ENCODE peak calls at places on chromosomes 16 and 17, in eight cellular contexts. D, O, A, N, T, W, C and X are unnamed samples.

GRCh38 chr16:4265676-4266075 is 7.1 kb downstream of the TFAP4 start:
- DNase-seq in C (no peak), O (no peak), D (no peak), W (no peak), A (no peak), N (no peak), T (no peak), X (no peak)

GRCh38 chr17:64736804-64737492 is 74.8 kb upstream of the SMURF2 start:
- DNase-seq in T (no peak), C (peak; percentile 42), A (peak; percentile 69), N (peak; percentile 77), W (peak; percentile 32), D (peak; percentile 83), O (peak; percentile 38), X (peak; percentile 56)

GRCh38 chr17:77512062-77512946 is 371.5 kb downstream of the SEC14L1 start:
- DNase-seq in C (no peak), N (no peak), O (no peak), T (no peak), A (no peak), W (no peak), D (no peak), X (no peak)

GRCh38 chr17:50986989-50987660 is 121.0 kb upstream of the TOB1 start:
- DNase-seq in W (peak; percentile 64), D (peak; percentile 88), A (peak; percentile 73), T (no peak), N (peak; percentile 7), C (no peak), O (no peak), X (no peak)

GRCh38 chr17:77893144-77894044 is 65.1 kb upstream of the TNRC6C start:
- DNase-seq in W (no peak), O (no peak), A (no peak), D (no peak), T (no peak), N (no peak), C (no peak), X (no peak)

GRCh38 chr17:58527949-58528348 is 13.5 kb upstream of the MTMR4 start:
- DNase-seq in T (no peak), D (no peak), C (no peak), W (peak; percentile 77), O (no peak), N (peak; percentile 63), A (peak; percentile 33), X (no peak)

GRCh38 chr17:77696151-77696719 is 262.3 kb upstream of the TNRC6C start:
- DNase-seq in T (no peak), O (no peak), N (no peak), W (no peak), C (no peak), D (no peak), A (no peak), X (no peak)

GRCh38 chr17:1076982-1077302 is 80.0 kb downstream of the TIMM22 start:
- DNase-seq in T (no peak), N (no peak), C (no peak), A (no peak), D (no peak), O (no peak), W (no peak), X (no peak)

GRCh38 chr16:4505356-4506153 is 29.4 kb downstream of the HMOX2 start:
- DNase-seq in T (no peak), N (no peak), A (no peak), D (no peak), C (no peak), O (peak; percentile 68), W (no peak), X (peak; percentile 57)

GRCh38 chr16:85750021-85750826 is 672 bp downstream of the C16orf74 start:
- DNase-seq in N (no peak), T (peak; percentile 54), W (no peak), O (peak; percentile 25), C (peak; percentile 22), A (no peak), D (peak; percentile 54), X (peak; percentile 37)

DNA sequence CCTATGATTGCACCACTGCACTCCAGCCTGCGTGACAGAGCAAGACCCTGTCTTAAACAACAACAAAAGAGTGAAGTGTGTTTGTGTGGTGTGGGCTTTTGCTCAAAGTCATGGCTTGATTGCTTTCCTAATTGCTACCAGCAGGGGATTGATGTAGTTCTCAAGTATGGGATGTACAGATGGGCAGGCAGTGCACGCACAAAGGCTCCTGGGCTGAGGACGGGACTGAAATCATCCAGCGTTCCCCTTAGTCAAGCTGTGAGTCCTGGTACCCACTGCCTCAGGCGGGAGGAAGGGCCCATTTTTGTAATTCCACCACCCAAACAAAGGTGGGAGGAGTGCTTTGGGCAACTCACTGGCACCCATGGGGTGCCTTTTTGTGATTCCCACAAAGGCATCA is 47.3 kb downstream of the GDE1 start:
- DNase-seq in N (no peak), W (no peak), O (no peak), A (no peak), T (no peak), D (no peak), C (no peak), X (no peak)
- TF ChIP-seq CTCF in N (no peak), W (no peak), O (no peak), A (no peak), T (no peak), D (no peak), C (no peak), X (no peak)

GRCh38 chr17:2173005-2173404 is 118.1 kb downstream of the HIC1 start:
- DNase-seq in A (peak; percentile 59), W (peak; percentile 72), T (no peak), D (no peak), C (no peak), N (no peak), O (no peak), X (no peak)

GRCh38 chr17:2170023-2170422 is 115.1 kb downstream of the HIC1 start:
- DNase-seq in D (peak; percentile 40), O (no peak), W (no peak), A (no peak), N (no peak), T (no peak), C (no peak), X (peak; percentile 27)

GRCh38 chr17:2172447-2172938 is 117.6 kb downstream of the HIC1 start:
- DNase-seq in N (peak; percentile 92), A (peak; percentile 89), W (peak; percentile 91), D (peak; percentile 15), T (no peak), O (no peak), C (no peak), X (peak; percentile 75)

GRCh38 chr17:2174048-2174447 is 119.1 kb downstream of the HIC1 start:
- DNase-seq in W (peak; percentile 64), A (peak; percentile 65), C (no peak), D (no peak), N (peak; percentile 84), T (no peak), O (no peak), X (peak; percentile 62)

GRCh38 chr17:2171725-2172446 is 117.0 kb downstream of the HIC1 start:
- DNase-seq in W (peak; percentile 100), A (peak; percentile 98), O (no peak), D (peak; percentile 40), C (peak; percentile 61), T (peak; percentile 85), N (peak; percentile 97), X (peak; percentile 75)
- H3K4me3 ChIP-seq in W (no peak overlapping the region), A (no peak overlapping the region), O (no peak overlapping the region), D (peak overlapping the region; percentile 25), C (no peak overlapping the region), T (no peak overlapping the region), N (peak overlapping the region; percentile 18), X (no peak overlapping the region)

GRCh38 chr17:79794659-79795511 is 2.0 kb downstream of the CBX8 start:
- DNase-seq in D (no peak), A (no peak), T (peak; percentile 57), W (no peak), N (no peak), C (no peak), O (no peak), X (no peak)

GRCh38 chr17:79795795-79796569 is 895 bp downstream of the CBX8 start:
- DNase-seq in D (no peak), W (no peak), O (no peak), C (no peak), N (no peak), T (peak; percentile 37), A (no peak), X (no peak)

GRCh38 chr17:79797492-79798295 is 817 bp upstream of the CBX8 start:
- DNase-seq in N (no peak), W (no peak), T (peak; percentile 63), O (no peak), D (no peak), A (no peak), C (no peak), X (no peak)

GRCh38 chr17:79798296-79799173 is 1.7 kb upstream of the CBX8 start:
- DNase-seq in D (no peak), C (no peak), W (no peak), O (no peak), T (peak; percentile 54), A (peak; percentile 44), N (no peak), X (no peak)

DNA sequence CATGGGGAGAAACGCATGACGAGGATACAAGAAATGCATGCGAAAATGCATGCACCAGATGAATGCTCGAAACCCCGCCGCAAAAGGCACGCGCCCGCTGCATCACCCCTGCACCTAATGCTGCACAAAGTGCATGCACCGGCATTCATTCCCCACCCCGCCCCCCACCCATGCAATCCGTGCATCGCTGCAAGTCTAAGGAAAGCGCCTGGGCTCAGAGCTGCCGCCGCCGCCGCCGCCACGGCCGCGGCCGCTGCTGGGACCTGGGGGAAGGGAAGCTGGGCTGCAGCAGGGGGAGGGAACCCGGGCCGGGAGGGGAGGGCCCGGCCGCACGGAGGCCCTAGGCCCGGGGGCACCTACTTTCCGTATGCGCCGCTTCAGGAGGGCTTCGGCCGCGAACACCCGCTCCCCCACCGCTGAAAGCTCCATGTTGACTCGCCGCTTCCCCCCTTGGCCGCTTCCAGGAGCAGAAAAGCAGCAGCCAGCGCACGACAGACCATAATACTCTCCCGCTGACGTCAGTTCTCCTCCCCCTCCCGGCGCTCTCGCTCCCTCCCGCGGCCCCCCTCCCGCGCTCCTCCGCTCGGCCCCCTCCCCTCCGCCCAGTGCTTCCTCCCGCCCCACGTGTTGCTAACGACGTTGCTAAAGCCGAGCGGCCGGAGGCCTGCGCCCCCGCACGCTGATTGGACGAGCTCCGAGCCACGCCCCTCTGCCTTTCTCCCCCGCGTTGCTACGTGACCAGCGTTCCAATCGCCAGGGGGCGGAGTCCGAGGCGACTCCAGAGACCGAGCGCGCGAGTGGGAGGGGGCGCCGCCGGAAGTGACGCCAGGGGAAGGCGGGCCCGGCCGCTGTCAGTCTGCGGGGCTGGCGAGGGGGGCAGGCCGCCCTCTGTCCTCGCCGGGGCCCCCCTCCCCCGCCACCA is at the start of gene CBX8:
- DNase-seq in C (peak; percentile 99), O (peak; percentile 99), N (peak; percentile 98), A (peak; percentile 99), D (peak; percentile 100), W (peak; percentile 96), T (peak; percentile 100), X (peak; percentile 100)
- TF ChIP-seq CTCF in C (no peak), O (no peak), N (peak; percentile 4), A (no peak), D (no peak), W (no peak), T (peak; percentile 30), X (no peak)

DNA sequence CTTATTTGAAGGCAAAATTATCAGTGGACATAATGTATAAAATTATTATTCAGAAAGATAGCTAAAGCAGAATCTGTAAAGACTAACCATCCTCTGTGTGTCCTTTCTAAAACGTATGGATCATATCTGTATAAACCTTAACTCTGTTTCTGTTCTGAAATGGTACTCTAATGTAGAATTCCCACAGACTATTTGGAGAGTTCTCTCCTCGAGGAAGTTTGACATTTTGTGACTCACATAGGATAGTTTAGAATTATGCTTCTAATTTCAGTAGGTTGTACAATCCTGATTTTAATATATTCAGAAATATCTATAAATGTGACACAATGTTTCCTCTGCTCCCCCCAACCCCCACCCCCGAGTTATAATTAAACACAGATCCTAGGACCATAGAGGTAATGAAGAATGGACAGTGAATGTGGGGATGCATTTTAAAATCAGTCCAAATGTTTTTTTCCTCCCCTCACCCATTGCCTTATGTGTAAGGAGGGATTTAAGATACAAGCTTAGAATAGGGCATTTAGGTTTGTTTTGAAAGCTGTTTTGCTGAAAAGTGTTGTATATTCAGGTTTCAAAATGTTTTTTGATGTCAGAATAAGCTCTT is 66.8 kb downstream of the BCAS3 start:
- DNase-seq in C (no peak), W (no peak), O (no peak), T (no peak), N (no peak), A (no peak), D (peak; percentile 10), X (no peak)
- H3K4me3 ChIP-seq in C (no peak overlapping the region), W (peak overlapping the region; percentile 35), O (no peak overlapping the region), T (no peak overlapping the region), N (no peak overlapping the region), A (no peak overlapping the region), D (peak overlapping the region; percentile 37), X (no peak overlapping the region)